ENCODE peak calls at places on chromosomes 2 and 18, in four cellular contexts. O, X, Q and K are unnamed samples.

GRCh38 chr2:119109823-119110222 is 48.7 kb downstream of the C1QL2 start:
- DNase-seq in O (no peak), X (no peak), Q (no peak), K (no peak)

GRCh38 chr2:239192975-239193374 is 207.8 kb downstream of the HDAC4 start:
- DNase-seq in O (peak), X (peak), Q (peak), K (no peak)

GRCh38 chr2:223681125-223681524 is 79.0 kb upstream of the SCG2 start:
- DNase-seq in O (no peak), X (no peak), Q (no peak), K (no peak)

GRCh38 chr2:30272761-30273573 is 41.6 kb downstream of the LBH start:
- DNase-seq in O (no peak), X (no peak), Q (no peak), K (no peak)

GRCh38 chr18:48002933-48003365 is 72.5 kb upstream of the SMAD2 start:
- DNase-seq in O (no peak), X (no peak), Q (no peak), K (no peak)

GRCh38 chr18:10353791-10354190 is 100.6 kb upstream of the APCDD1 start:
- DNase-seq in O (no peak), X (no peak), Q (no peak), K (no peak)

GRCh38 chr2:130836501-130837174 is at the start of gene ARHGEF4:
- DNase-seq in O (no peak), X (peak), Q (no peak), K (peak)

GRCh38 chr2:72889991-72890390 is 2.8 kb downstream of the SPR start:
- DNase-seq in O (no peak), X (no peak), Q (no peak), K (no peak)

GRCh38 chr2:96145028-96145939 is at the start of gene DUSP2:
- DNase-seq in O (peak), X (peak), Q (peak), K (peak)

GRCh38 chr2:100812573-100812972 is 7.4 kb upstream of the NPAS2 start:
- DNase-seq in O (no peak), X (no peak), Q (no peak), K (no peak)

GRCh38 chr2:74414913-74415761 is 6.3 kb downstream of the C2orf81 start:
- DNase-seq in O (peak), X (peak), Q (peak), K (peak)

GRCh38 chr2:216308532-216308931 is 63.8 kb downstream of the MARCHF4 start:
- DNase-seq in O (no peak), X (no peak), Q (no peak), K (no peak)

GRCh38 chr2:12884713-12885282 is 168.1 kb downstream of the TRIB2 start:
- DNase-seq in O (peak), X (no peak), Q (peak), K (no peak)

GRCh38 chr2:238974510-238975166 is 126.8 kb downstream of the TWIST2 start:
- DNase-seq in O (no peak), X (no peak), Q (peak), K (no peak)

GRCh38 chr18:23270999-23271680 is 135.9 kb downstream of the CABLES1 start:
- DNase-seq in O (no peak), X (no peak), Q (no peak), K (no peak)

GRCh38 chr2:35708411-35708810 is 647.2 kb upstream of the CRIM1 start:
- DNase-seq in O (no peak), X (no peak), Q (no peak), K (no peak)

GRCh38 chr2:234308073-234308813 is 188.6 kb downstream of the ARL4C start:
- DNase-seq in O (no peak), X (no peak), Q (no peak), K (no peak)
- TF ChIP-seq CTCF in O (no peak), X (no peak), Q (no peak), K (no peak)

GRCh38 chr2:142170847-142171246 is 40.0 kb upstream of the LRP1B start:
- DNase-seq in O (no peak), X (no peak), Q (no peak), K (no peak)
- TF ChIP-seq CTCF in O (no peak), X (no peak), Q (no peak), K (no peak)

DNA sequence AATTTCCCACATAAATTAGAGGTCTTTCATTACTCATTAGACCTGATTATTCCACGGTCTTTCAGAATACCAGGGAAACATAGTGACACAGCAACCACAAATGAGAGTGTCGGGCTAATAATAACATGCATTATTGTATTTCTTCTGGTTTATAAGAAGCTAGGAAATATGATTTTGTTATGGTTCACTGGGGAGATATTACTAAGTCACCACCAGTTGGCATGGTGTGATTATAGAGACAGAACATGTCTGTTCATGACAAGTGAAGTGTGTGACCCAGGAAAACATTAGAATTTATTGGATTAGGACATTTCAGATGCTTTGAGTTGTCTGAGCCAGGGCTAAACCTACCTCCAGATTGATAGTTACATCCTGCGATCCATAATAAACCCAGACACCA is 494.4 kb downstream of the FBXO15 start:
- DNase-seq in O (no peak), X (no peak), Q (no peak), K (no peak)
- TF ChIP-seq CTCF in O (no peak), X (no peak), Q (no peak), K (no peak)

DNA sequence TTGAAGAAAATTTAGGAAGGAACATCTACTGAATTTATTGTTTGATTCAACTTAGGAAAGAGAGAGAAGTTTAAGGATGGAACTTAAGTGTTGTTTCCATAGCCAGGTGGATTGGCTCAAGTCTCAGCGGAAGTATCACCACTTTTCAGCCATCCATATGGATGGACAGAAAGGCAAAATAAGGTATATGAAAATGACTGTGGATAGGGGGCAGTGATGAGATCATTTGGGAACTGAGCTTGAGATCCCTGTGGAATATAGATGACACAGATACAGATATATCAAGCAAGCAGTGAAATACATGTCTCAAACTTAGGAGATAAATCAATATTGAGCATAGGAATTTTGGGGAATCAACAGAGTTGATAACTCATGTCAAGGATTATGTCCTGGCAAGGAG is 1462.7 kb upstream of the NXPH2 start:
- DNase-seq in O (no peak), X (no peak), Q (no peak), K (no peak)
- TF ChIP-seq CTCF in O (no peak), X (no peak), Q (no peak), K (no peak)

GRCh38 chr2:31317387-31317786 is 83.4 kb downstream of the EHD3 start:
- DNase-seq in O (no peak), X (no peak), Q (no peak), K (no peak)
- TF ChIP-seq CTCF in O (no peak), X (no peak), Q (no peak), K (no peak)

DNA sequence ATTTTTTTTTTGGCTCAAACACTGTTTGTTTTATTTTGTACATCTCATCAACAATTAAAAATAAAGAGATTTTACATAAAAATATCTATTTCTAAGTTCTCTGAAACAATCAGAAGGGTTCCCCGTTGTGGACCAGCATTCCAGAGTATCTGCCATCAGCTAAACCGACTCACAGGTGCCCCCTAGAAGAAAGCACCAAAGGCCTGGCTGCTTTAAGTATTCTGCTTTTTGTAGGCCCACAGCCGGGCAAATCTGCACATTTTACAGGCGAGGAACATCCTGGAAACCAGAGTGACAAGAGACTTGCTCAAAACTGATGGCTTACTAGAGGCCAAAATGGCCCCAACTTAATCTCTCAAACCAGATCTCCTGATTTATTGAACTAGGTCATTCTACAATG is 82.2 kb upstream of the SETBP1 start:
- DNase-seq in O (no peak), X (no peak), Q (no peak), K (no peak)
- TF ChIP-seq CTCF in O (no peak), X (no peak), Q (no peak), K (no peak)

DNA sequence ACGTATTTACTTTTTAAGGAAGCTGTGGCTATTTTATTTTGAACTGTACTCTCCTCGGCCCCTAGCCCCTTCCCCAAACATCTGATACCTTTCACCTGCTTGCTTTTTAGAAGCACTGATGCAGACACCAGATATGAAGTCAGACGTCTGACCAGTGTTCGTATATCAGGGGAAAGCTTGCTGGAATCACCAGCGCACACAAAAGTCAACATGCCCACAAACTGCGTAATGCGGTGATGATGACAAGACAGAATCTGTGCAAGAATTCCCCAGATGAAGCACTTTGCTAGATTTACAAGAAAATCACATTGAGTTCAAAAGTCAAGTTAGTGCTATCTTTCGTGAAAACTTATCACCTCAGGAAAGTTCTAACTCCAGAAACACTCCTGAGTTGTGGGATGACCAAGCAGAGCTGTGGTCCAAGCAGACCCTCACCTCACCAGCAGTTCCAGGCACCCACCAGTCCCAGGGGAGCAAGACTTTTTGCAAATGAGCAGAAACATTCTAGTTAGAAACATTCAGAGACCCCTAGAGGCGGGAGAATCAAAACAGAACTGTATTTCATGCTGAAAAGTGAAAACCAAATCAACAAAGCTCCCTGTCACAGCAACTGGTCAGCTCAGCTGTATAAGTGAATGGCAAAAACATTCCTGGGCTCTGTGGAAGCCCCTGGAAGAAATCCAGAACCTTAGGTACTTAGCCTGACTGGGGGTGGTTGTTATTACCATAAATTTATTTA is 55.7 kb downstream of the INO80C start:
- DNase-seq in O (no peak), X (no peak), Q (no peak), K (no peak)
- TF ChIP-seq CTCF in O (no peak), X (no peak), Q (no peak), K (no peak)

GRCh38 chr2:207830778-207831549 is 61.3 kb upstream of the FZD5 start:
- DNase-seq in O (no peak), X (no peak), Q (no peak), K (no peak)

GRCh38 chr2:207823865-207824264 is 54.2 kb upstream of the FZD5 start:
- DNase-seq in O (no peak), X (no peak), Q (no peak), K (no peak)

GRCh38 chr2:207825033-207825957 is 55.6 kb upstream of the FZD5 start:
- DNase-seq in O (no peak), X (no peak), Q (peak), K (no peak)

GRCh38 chr2:207828361-207829057 is 58.8 kb upstream of the FZD5 start:
- DNase-seq in O (no peak), X (no peak), Q (no peak), K (no peak)

DNA sequence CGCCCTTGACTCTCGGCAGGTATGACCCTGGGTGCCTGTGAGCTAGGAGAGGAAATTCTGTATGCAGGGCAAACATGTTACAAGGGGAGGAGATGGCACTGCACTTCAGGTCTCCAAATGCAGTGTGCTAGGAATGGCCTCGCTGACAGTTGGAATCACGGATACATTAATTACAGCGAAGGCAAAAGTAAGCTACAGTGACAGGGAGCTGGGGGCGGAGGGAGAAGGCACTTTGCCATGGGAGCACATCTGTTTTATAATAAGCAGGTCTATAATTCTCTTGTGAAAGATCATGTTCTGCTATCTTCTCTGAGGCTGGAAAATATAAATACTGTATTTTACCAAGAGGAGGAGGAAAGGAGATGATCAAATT is 56.2 kb upstream of the FZD5 start:
- DNase-seq in O (no peak), X (no peak), Q (peak), K (no peak)
- TF ChIP-seq CTCF in O (no peak), X (no peak), Q (no peak), K (no peak)

DNA sequence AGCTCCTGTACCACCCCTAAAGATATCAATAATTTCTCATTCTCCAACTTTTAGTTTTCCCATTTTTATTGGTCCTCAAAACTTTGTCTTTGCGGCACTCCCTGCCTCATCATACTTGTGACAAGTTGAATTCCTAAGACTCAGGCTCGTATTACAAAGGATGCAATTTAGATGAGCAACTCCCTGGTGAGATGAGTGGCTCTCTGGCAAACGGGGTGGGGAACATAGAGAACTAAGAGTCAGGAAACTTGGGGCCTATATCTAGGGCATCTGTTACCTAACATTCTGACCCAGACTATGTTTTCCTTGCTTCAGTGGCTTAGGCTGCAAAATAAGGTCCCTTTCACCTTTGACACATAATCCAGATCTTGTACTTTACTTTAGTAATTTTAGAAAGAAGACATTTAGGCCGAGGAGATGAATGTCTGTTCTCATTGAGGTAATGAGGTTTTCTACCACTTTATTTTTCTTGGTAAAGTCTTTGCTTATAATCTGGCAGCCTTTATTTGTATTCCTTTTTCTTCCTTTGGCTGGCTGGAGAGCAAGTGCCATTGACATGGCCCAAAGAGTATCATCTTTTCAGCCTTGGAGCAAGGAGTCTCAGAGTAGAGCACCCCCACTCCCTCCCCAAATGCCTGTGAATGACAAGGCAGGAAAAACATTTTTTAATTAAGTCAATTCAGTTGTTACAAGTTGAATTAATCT is 15.4 kb downstream of the TSPYL6 start:
- DNase-seq in O (peak), X (no peak), Q (peak), K (no peak)
- TF ChIP-seq CTCF in O (no peak), X (no peak), Q (no peak), K (no peak)

GRCh38 chr2:205540066-205540465 is 142.2 kb upstream of the NRP2 start:
- DNase-seq in O (no peak), X (no peak), Q (no peak), K (no peak)

GRCh38 chr2:205543937-205544702 is 138.2 kb upstream of the NRP2 start:
- DNase-seq in O (no peak), X (no peak), Q (no peak), K (no peak)

GRCh38 chr2:205534997-205535396 is 147.3 kb upstream of the NRP2 start:
- DNase-seq in O (no peak), X (no peak), Q (no peak), K (no peak)

GRCh38 chr2:205543262-205543843 is 138.9 kb upstream of the NRP2 start:
- DNase-seq in O (no peak), X (no peak), Q (no peak), K (no peak)

DNA sequence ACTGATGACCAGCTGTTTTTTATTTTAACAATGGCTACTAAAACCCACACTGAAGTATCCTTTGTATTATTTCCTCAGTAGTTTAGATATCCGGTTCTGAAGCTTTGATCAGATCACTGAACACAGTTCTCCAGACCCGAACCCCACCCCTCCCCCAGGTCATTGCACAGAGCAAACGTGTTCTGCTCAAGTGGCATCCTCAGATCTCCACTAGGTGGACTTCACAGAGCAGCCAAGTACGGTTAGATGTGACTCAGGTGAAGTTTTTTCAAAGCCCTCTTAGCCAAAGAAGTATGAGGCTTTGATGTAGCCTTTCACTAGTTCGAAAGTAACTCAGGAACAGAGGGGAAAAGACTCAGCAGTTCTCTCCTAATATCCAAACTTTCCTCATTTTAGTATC is 142.7 kb upstream of the NRP2 start:
- DNase-seq in O (no peak), X (no peak), Q (no peak), K (no peak)
- TF ChIP-seq CTCF in O (no peak), X (no peak), Q (no peak), K (no peak)